ENCODE peak calls at places on chromosomes 4 and X, in nine cellular contexts. E is colonic mucosa, G is lower lobe of right lung, S is lung, Q is dorsolateral prefrontal cortex, K is breast epithelium, P is cardiac muscle cell, U is ovary, H is stomach. N is an unnamed sample.

GRCh38 chr4:16021804-16022560 is 59.0 kb upstream of the FGFBP2 start:
- DNase-seq in E (no peak), G (no peak), S (no peak), Q (no peak), K (no peak), P (no peak), U (no peak), H (no peak), N (no peak)

GRCh38 chrX:63503541-63503940 is 152.4 kb upstream of the SPIN4 start:
- DNase-seq in E (no peak), G (no peak), S (no peak), Q (no peak), K (no peak), P (peak), U (no peak), H (no peak), N (no peak)

GRCh38 chr4:127400736-127401346 is 231.9 kb upstream of the INTU start:
- DNase-seq in E (peak), G (no peak), S (peak), Q (no peak), K (no peak), P (peak), U (peak), H (peak), N (no peak)

GRCh38 chr4:6777636-6778281 is 4.8 kb upstream of the KIAA0232 start:
- DNase-seq in E (no peak), G (no peak), S (no peak), Q (no peak), K (no peak), P (no peak), U (no peak), H (no peak), N (no peak)

GRCh38 chr4:55069248-55069647 is 56.1 kb downstream of the KDR start:
- DNase-seq in E (no peak), G (no peak), S (no peak), Q (no peak), K (no peak), P (no peak), U (no peak), H (no peak), N (no peak)

GRCh38 chrX:148459343-148459742 is 41.1 kb upstream of the AFF2 start:
- DNase-seq in E (no peak), G (no peak), S (no peak), Q (no peak), K (no peak), P (no peak), U (no peak), H (no peak), N (no peak)

GRCh38 chrX:136065044-136065671 is 79.9 kb downstream of the SLC9A6 start:
- DNase-seq in E (no peak), G (peak), S (peak), Q (peak), K (no peak), P (peak), U (no peak), H (no peak), N (no peak)

GRCh38 chr4:38976308-38976707 is 55.9 kb downstream of the TMEM156 start:
- DNase-seq in E (no peak), G (no peak), S (no peak), Q (no peak), K (no peak), P (no peak), U (no peak), H (no peak), N (no peak)

GRCh38 chrX:56766554-56767412 is 37.7 kb downstream of the NBDY start:
- DNase-seq in E (peak), G (no peak), S (peak), Q (no peak), K (no peak), P (no peak), U (no peak), H (peak), N (peak)

GRCh38 chrX:54825716-54826428 is 18.3 kb downstream of the MAGED2 start:
- DNase-seq in E (no peak), G (no peak), S (no peak), Q (no peak), K (no peak), P (no peak), U (no peak), H (no peak), N (no peak)

GRCh38 chr4:182258441-182259031 is 15.3 kb downstream of the TENM3 start:
- DNase-seq in E (no peak), G (no peak), S (no peak), Q (no peak), K (no peak), P (no peak), U (no peak), H (no peak), N (no peak)

GRCh38 chr4:168485511-168485910 is 5.2 kb upstream of the DDX60L start:
- DNase-seq in E (no peak), G (no peak), S (no peak), Q (no peak), K (no peak), P (no peak), U (no peak), H (no peak), N (no peak)

GRCh38 chr4:66688674-66689073 is 856.6 kb downstream of the CENPC start:
- DNase-seq in E (no peak), G (no peak), S (no peak), Q (no peak), K (no peak), P (peak), U (no peak), H (no peak), N (no peak)

GRCh38 chrX:125203737-125204578 is 115.7 kb upstream of the TEX13C start:
- DNase-seq in E (no peak), G (peak), S (no peak), Q (peak), K (no peak), P (peak), U (no peak), H (no peak), N (no peak)

GRCh38 chrX:72280210-72280882 is 3.3 kb upstream of the RPS4X start:
- DNase-seq in E (no peak), G (no peak), S (no peak), Q (no peak), K (no peak), P (no peak), U (no peak), H (no peak), N (no peak)

GRCh38 chr4:156638332-156638731 is 333.3 kb downstream of the PDGFC start:
- DNase-seq in E (no peak), G (no peak), S (no peak), Q (no peak), K (no peak), P (no peak), U (no peak), H (no peak), N (no peak)

GRCh38 chr4:3248178-3248480 is 830 bp upstream of the MSANTD1 start:
- DNase-seq in E (no peak), G (no peak), S (no peak), Q (no peak), K (no peak), P (no peak), U (no peak), H (no peak), N (no peak)

GRCh38 chrX:31555506-31555905 is 483.7 kb upstream of the FTHL17 start:
- DNase-seq in E (no peak), G (no peak), S (no peak), Q (no peak), K (no peak), P (no peak), U (no peak), H (no peak), N (no peak)

GRCh38 chrX:136835761-136836160 is 44.8 kb downstream of the RBMX start:
- DNase-seq in E (no peak), G (no peak), S (no peak), Q (no peak), K (no peak), P (no peak), U (no peak), H (no peak), N (no peak)

GRCh38 chr4:26238782-26239647 is 81.8 kb upstream of the RBPJ start:
- DNase-seq in E (peak), G (no peak), S (no peak), Q (peak), K (no peak), P (no peak), U (no peak), H (no peak), N (no peak)

GRCh38 chrX:19007011-19007410 is 23.1 kb upstream of the PHKA2 start:
- DNase-seq in E (no peak), G (no peak), S (no peak), Q (no peak), K (no peak), P (no peak), U (no peak), H (no peak), N (no peak)

GRCh38 chrX:149704664-149705063 is 7.2 kb upstream of the MAGEA11 start:
- DNase-seq in E (no peak), G (no peak), S (no peak), Q (no peak), K (no peak), P (no peak), U (no peak), H (no peak), N (no peak)
- TF ChIP-seq CTCF in E (no peak), G (no peak), S (no peak), Q (no peak), K (no peak), P (no peak), U (no peak), H (no peak), N (no peak)

GRCh38 chrX:130081421-130082045 is 28.8 kb downstream of the ELF4 start:
- DNase-seq in E (no peak), G (no peak), S (no peak), Q (no peak), K (no peak), P (no peak), U (no peak), H (no peak), N (no peak)
- H3K27ac ChIP-seq in E (no peak), G (peak), S (no peak), Q (no peak), K (peak), P (no peak), U (no peak), H (no peak), N (peak)

GRCh38 chr4:60313616-60314015 is 886.5 kb upstream of the ADGRL3 start:
- DNase-seq in E (no peak), G (no peak), S (no peak), Q (no peak), K (no peak), P (no peak), U (no peak), H (no peak), N (no peak)

GRCh38 chr4:60314367-60314766 is 885.8 kb upstream of the ADGRL3 start:
- DNase-seq in E (no peak), G (no peak), S (no peak), Q (no peak), K (no peak), P (no peak), U (no peak), H (no peak), N (no peak)

GRCh38 chr4:60315586-60315985 is 884.5 kb upstream of the ADGRL3 start:
- DNase-seq in E (no peak), G (no peak), S (no peak), Q (no peak), K (no peak), P (no peak), U (no peak), H (no peak), N (no peak)
- H3K4me3 ChIP-seq in E (no peak), G (no peak), S (no peak), Q (no peak), K (no peak), P (no peak), U (no peak), H (no peak), N (no peak)

DNA sequence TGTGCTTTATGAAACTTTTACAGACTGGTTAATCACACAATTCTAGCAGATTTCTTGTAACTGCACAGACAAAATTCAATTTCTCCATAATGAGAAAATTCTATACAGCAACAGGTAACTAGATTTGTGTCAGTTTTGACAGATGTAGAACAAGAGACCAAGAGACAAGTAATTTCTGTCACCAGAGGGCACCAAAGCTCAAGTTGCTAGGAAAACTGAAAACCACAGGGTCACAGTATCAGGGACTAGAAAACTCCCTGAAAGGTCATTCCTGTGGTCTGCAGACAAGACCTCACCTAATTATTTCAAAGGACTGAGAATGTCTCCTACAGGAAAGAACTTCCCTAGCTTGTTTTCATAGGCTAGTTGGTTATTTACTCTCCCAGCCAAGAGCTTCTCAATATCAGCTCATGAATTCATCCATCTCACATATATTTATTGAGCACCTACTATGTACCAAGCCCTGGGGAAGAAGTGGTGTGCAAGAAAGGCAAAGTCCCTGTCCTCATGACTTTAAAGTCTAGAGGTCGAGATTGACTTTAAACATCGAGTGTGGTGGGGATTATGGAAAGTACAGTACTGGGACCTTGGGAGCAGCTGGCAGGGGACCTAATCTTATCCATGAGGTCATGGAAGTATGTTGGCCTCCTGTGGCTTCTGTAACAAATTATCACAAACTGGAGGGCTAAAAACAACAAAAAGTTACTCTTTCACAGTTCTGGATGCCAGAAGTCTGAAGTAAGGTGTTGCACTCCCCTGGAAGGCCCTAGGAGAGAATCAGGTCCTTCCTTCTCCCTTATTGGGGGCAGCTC is 47.8 kb upstream of the SETD7 start:
- DNase-seq in E (peak), G (no peak), S (peak), Q (no peak), K (no peak), P (peak), U (no peak), H (no peak), N (no peak)
- TF ChIP-seq CTCF in E (peak), G (peak), S (peak), Q (peak), K (peak), P (peak), U (peak), H (no peak), N (no peak)

DNA sequence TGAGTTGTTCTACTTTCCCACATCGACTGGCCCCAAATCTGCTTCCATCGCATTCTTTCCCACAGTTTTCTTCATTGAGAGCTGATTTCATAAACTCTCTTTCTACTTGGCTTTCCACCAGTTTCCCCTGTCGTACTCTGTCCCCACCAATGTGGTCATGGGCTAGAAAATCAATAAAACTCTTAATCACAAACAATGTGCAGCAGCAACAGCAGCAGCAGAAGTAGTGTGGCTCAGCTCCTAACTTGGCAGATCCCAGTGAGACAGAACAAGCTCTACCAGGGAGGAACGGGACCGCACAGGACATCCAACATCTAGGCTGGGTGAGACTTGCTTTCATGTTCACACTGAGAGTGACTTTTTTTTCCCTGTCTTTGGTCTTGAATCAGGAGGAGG is 3.1 kb upstream of the SETD7 start:
- DNase-seq in E (no peak), G (no peak), S (no peak), Q (no peak), K (no peak), P (no peak), U (no peak), H (no peak), N (no peak)
- H3K27ac ChIP-seq in E (no peak), G (no peak), S (no peak), Q (no peak), K (peak), P (no peak), U (no peak), H (no peak), N (no peak)